ENCODE peak calls at places on chromosome 16, in eight cellular contexts. One of them, this sample, is unnamed.

GRCh38 chr16:53089434-53090270 is 34.9 kb downstream of the CHD9 start:
- DNase-seq in NCI-H460: no peak
- DNase-seq in stimulated activated CD8-positive, alpha-beta memory T cell treated with anti-CD3 and anti-CD28 coated beads, Interleukin-4, amount 100 ng/mL, for 1 hour: no peak
- DNase-seq in SK-N-SH: no peak
- DNase-seq in small intestine: peak; percentile 48
- DNase-seq in left colon: no peak
- DNase-seq in H7: no peak
- DNase-seq in omental fat pad: no peak
- DNase-seq in this sample: no peak

GRCh38 chr16:4093495-4094137 is 22.6 kb downstream of the ADCY9 start:
- DNase-seq in left colon: no peak
- DNase-seq in NCI-H460: no peak
- DNase-seq in SK-N-SH: no peak
- DNase-seq in small intestine: no peak
- DNase-seq in omental fat pad: no peak
- DNase-seq in H7: no peak
- DNase-seq in stimulated activated CD8-positive, alpha-beta memory T cell treated with anti-CD3 and anti-CD28 coated beads, Interleukin-4, amount 100 ng/mL, for 1 hour: no peak
- DNase-seq in this sample: no peak

GRCh38 chr16:69089091-69089912 is 16.2 kb upstream of the HAS3 start:
- DNase-seq in stimulated activated CD8-positive, alpha-beta memory T cell treated with anti-CD3 and anti-CD28 coated beads, Interleukin-4, amount 100 ng/mL, for 1 hour: no peak
- DNase-seq in left colon: no peak
- DNase-seq in NCI-H460: no peak
- DNase-seq in H7: peak; percentile 63
- DNase-seq in SK-N-SH: peak; percentile 64
- DNase-seq in omental fat pad: no peak
- DNase-seq in small intestine: peak; percentile 68
- DNase-seq in this sample: no peak

GRCh38 chr16:10490141-10490540 is 90.3 kb downstream of the EMP2 start:
- DNase-seq in small intestine: no peak
- DNase-seq in omental fat pad: no peak
- DNase-seq in stimulated activated CD8-positive, alpha-beta memory T cell treated with anti-CD3 and anti-CD28 coated beads, Interleukin-4, amount 100 ng/mL, for 1 hour: no peak
- DNase-seq in SK-N-SH: no peak
- DNase-seq in left colon: no peak
- DNase-seq in H7: no peak
- DNase-seq in NCI-H460: no peak
- DNase-seq in this sample: no peak

GRCh38 chr16:58026705-58027340 is 1.3 kb downstream of the MMP15 start:
- DNase-seq in small intestine: no peak
- DNase-seq in H7: peak; percentile 83
- DNase-seq in omental fat pad: no peak
- DNase-seq in stimulated activated CD8-positive, alpha-beta memory T cell treated with anti-CD3 and anti-CD28 coated beads, Interleukin-4, amount 100 ng/mL, for 1 hour: no peak
- DNase-seq in left colon: peak; percentile 59
- DNase-seq in SK-N-SH: peak; percentile 72
- DNase-seq in NCI-H460: no peak
- DNase-seq in this sample: no peak

GRCh38 chr16:89149386-89149785 is 22.2 kb upstream of the CDH15 start:
- DNase-seq in SK-N-SH: no peak
- DNase-seq in NCI-H460: no peak
- DNase-seq in omental fat pad: no peak
- DNase-seq in H7: no peak
- DNase-seq in stimulated activated CD8-positive, alpha-beta memory T cell treated with anti-CD3 and anti-CD28 coated beads, Interleukin-4, amount 100 ng/mL, for 1 hour: no peak
- DNase-seq in left colon: no peak
- DNase-seq in small intestine: no peak
- DNase-seq in this sample: no peak

GRCh38 chr16:85274924-85275323 is 162.7 kb upstream of the CIBAR2 start:
- DNase-seq in omental fat pad: no peak
- DNase-seq in SK-N-SH: no peak
- DNase-seq in H7: no peak
- DNase-seq in NCI-H460: no peak
- DNase-seq in small intestine: no peak
- DNase-seq in stimulated activated CD8-positive, alpha-beta memory T cell treated with anti-CD3 and anti-CD28 coated beads, Interleukin-4, amount 100 ng/mL, for 1 hour: no peak
- DNase-seq in left colon: no peak
- DNase-seq in this sample: no peak

GRCh38 chr16:69563605-69564580 is 1.9 kb upstream of the NFAT5 start:
- DNase-seq in stimulated activated CD8-positive, alpha-beta memory T cell treated with anti-CD3 and anti-CD28 coated beads, Interleukin-4, amount 100 ng/mL, for 1 hour: peak; percentile 35
- DNase-seq in small intestine: peak; percentile 15
- DNase-seq in H7: peak; percentile 47
- DNase-seq in omental fat pad: no peak
- DNase-seq in NCI-H460: no peak
- DNase-seq in left colon: no peak
- DNase-seq in SK-N-SH: no peak
- DNase-seq in this sample: no peak

GRCh38 chr16:2785101-2785991 is 2.0 kb downstream of the PRSS33 start:
- DNase-seq in small intestine: peak; percentile 22
- DNase-seq in SK-N-SH: peak; percentile 70
- DNase-seq in NCI-H460: no peak
- DNase-seq in H7: peak; percentile 85
- DNase-seq in stimulated activated CD8-positive, alpha-beta memory T cell treated with anti-CD3 and anti-CD28 coated beads, Interleukin-4, amount 100 ng/mL, for 1 hour: no peak
- DNase-seq in omental fat pad: peak; percentile 20
- DNase-seq in left colon: peak; percentile 33
- DNase-seq in this sample: no peak

GRCh38 chr16:87541004-87541881 is 48.4 kb upstream of the ZCCHC14 start:
- DNase-seq in omental fat pad: no peak
- DNase-seq in stimulated activated CD8-positive, alpha-beta memory T cell treated with anti-CD3 and anti-CD28 coated beads, Interleukin-4, amount 100 ng/mL, for 1 hour: no peak
- DNase-seq in left colon: no peak
- DNase-seq in H7: peak; percentile 69
- DNase-seq in small intestine: peak; percentile 16
- DNase-seq in NCI-H460: no peak
- DNase-seq in SK-N-SH: peak; percentile 51
- DNase-seq in this sample: peak; percentile 91

GRCh38 chr16:67311607-67312449 is 14.7 kb downstream of the KCTD19 start:
- DNase-seq in small intestine: no peak
- DNase-seq in left colon: no peak
- DNase-seq in omental fat pad: peak; percentile 40
- DNase-seq in stimulated activated CD8-positive, alpha-beta memory T cell treated with anti-CD3 and anti-CD28 coated beads, Interleukin-4, amount 100 ng/mL, for 1 hour: no peak
- DNase-seq in H7: no peak
- DNase-seq in SK-N-SH: peak; percentile 21
- DNase-seq in NCI-H460: peak; percentile 92
- DNase-seq in this sample: peak; percentile 98

GRCh38 chr16:85238233-85238647 is 126.0 kb upstream of the CIBAR2 start:
- DNase-seq in H7: peak; percentile 94
- DNase-seq in NCI-H460: no peak
- DNase-seq in small intestine: no peak
- DNase-seq in stimulated activated CD8-positive, alpha-beta memory T cell treated with anti-CD3 and anti-CD28 coated beads, Interleukin-4, amount 100 ng/mL, for 1 hour: no peak
- DNase-seq in left colon: peak; percentile 63
- DNase-seq in SK-N-SH: peak; percentile 72
- DNase-seq in omental fat pad: no peak
- DNase-seq in this sample: peak; percentile 77

This sample was measured in AG08395.